ENCODE peak calls at places on chromosomes 5 and 9, in five cellular contexts. R is stimulated activated CD8-positive, alpha-beta memory T cell treated with anti-CD3 and anti-CD28 coated beads, Interleukin-12 subunit alpha, Interleukin-12 subunit beta, amount 100 ng/mL, for 1 hour; E is Caco-2; M is GM03348; G is tibial nerve. W is an unnamed sample.
A peak's percentile ranks its signal among the peaks of the same experiment; 100 is the strongest.

GRCh38 chr5:171596391-171596878 is 177.0 kb downstream of the FGF18 start:
- DNase-seq in R (no peak), E (no peak), M (peak; percentile 31), G (no peak), W (peak; percentile 91)

GRCh38 chr5:161399996-161400562 is 146.4 kb downstream of the GABRB2 start:
- DNase-seq in R (no peak), E (no peak), M (no peak), G (no peak), W (no peak)

GRCh38 chr9:4836676-4837075 is 43.9 kb downstream of the RCL1 start:
- DNase-seq in R (no peak), E (no peak), M (no peak), G (no peak), W (no peak)

GRCh38 chr9:69471433-69471832 is 146.4 kb downstream of the ENTREP1 start:
- DNase-seq in R (no peak), E (no peak), M (no peak), G (no peak), W (no peak)

GRCh38 chr5:125005287-125005686 is 258.8 kb upstream of the ZNF608 start:
- DNase-seq in R (no peak), E (no peak), M (no peak), G (no peak), W (no peak)

GRCh38 chr5:125023673-125024072 is 277.2 kb upstream of the ZNF608 start:
- DNase-seq in R (no peak), E (no peak), M (no peak), G (no peak), W (no peak)

GRCh38 chr5:2388005-2388361 is 363.5 kb downstream of the IRX2 start:
- DNase-seq in R (no peak), E (no peak), M (no peak), G (no peak), W (no peak)

GRCh38 chr5:112491257-112491656 is 72.2 kb upstream of the EPB41L4A start:
- DNase-seq in R (no peak), E (no peak), M (no peak), G (no peak), W (no peak)

GRCh38 chr5:150616024-150616470 is 24.4 kb upstream of the SYNPO start:
- DNase-seq in R (no peak), E (no peak), M (no peak), G (no peak), W (peak; percentile 86)

GRCh38 chr9:81588148-81588874 is 101.0 kb downstream of the TLE1 start:
- DNase-seq in R (no peak), E (no peak), M (no peak), G (no peak), W (peak; percentile 44)

GRCh38 chr5:134086943-134087305 is 27.6 kb upstream of the TCF7 start:
- DNase-seq in R (peak; percentile 74), E (no peak), M (no peak), G (no peak), W (no peak)

GRCh38 chr5:158478139-158478538 is 619.2 kb upstream of the CLINT1 start:
- DNase-seq in R (no peak), E (no peak), M (no peak), G (no peak), W (no peak)

GRCh38 chr5:149664666-149665415 is 65.3 kb upstream of the PPARGC1B start:
- DNase-seq in R (no peak), E (no peak), M (no peak), G (no peak), W (no peak)

GRCh38 chr5:52807037-52807436 is 19.3 kb downstream of the ITGA1 start:
- DNase-seq in R (no peak), E (no peak), M (no peak), G (no peak), W (no peak)

GRCh38 chr5:42573386-42573785 is 150.1 kb downstream of the GHR start:
- DNase-seq in R (no peak), E (no peak), M (no peak), G (no peak), W (no peak)

GRCh38 chr5:150632305-150633160 is 7.9 kb upstream of the SYNPO start:
- DNase-seq in R (no peak), E (no peak), M (peak; percentile 37), G (no peak), W (peak; percentile 47)

GRCh38 chr9:132056717-132057429 is 22.8 kb downstream of the MED27 start:
- DNase-seq in R (no peak), E (no peak), M (no peak), G (no peak), W (no peak)

GRCh38 chr9:110748251-110748893 is 79.8 kb downstream of the MUSK start:
- DNase-seq in R (no peak), E (no peak), M (no peak), G (no peak), W (no peak)

GRCh38 chr5:74286734-74287705 is 353.5 kb downstream of the ENC1 start:
- DNase-seq in R (no peak), E (no peak), M (no peak), G (no peak), W (no peak)

GRCh38 chr5:74248576-74248975 is 392.0 kb downstream of the ENC1 start:
- DNase-seq in R (no peak), E (no peak), M (no peak), G (no peak), W (no peak)

GRCh38 chr9:113985968-113986585 is 92.0 kb downstream of the AMBP start:
- DNase-seq in R (no peak), E (no peak), M (no peak), G (no peak), W (no peak)

GRCh38 chr5:131513780-131514179 is 121.2 kb downstream of the RAPGEF6 start:
- DNase-seq in R (no peak), E (no peak), M (no peak), G (no peak), W (no peak)

GRCh38 chr9:32395483-32396216 is 11.2 kb downstream of the ACO1 start:
- DNase-seq in R (no peak), E (no peak), M (peak; percentile 87), G (peak; percentile 51), W (peak; percentile 72)

GRCh38 chr5:40999966-41000365 is 71.2 kb downstream of the MROH2B start:
- DNase-seq in R (no peak), E (no peak), M (no peak), G (no peak), W (no peak)

GRCh38 chr5:142600611-142601360 is 85.1 kb downstream of the FGF1 start:
- DNase-seq in R (no peak), E (no peak), M (peak; percentile 29), G (peak; percentile 60), W (peak; percentile 55)

GRCh38 chr5:175652741-175653663 is 4.9 kb upstream of the HRH2 start:
- DNase-seq in R (peak; percentile 30), E (no peak), M (no peak), G (no peak), W (no peak)

GRCh38 chr5:143108498-143109128 is 294.9 kb downstream of the NR3C1 start:
- DNase-seq in R (no peak), E (no peak), M (no peak), G (no peak), W (peak; percentile 62)

GRCh38 chr9:112120471-112120925 is 54.6 kb downstream of the SUSD1 start:
- DNase-seq in R (no peak), E (no peak), M (no peak), G (no peak), W (no peak)

GRCh38 chr5:74889523-74890105 is 23.4 kb upstream of the FAM169A start:
- DNase-seq in R (no peak), E (no peak), M (no peak), G (no peak), W (no peak)

GRCh38 chr5:133789428-133789827 is 177.1 kb upstream of the FSTL4 start:
- DNase-seq in R (no peak), E (no peak), M (no peak), G (no peak), W (no peak)

GRCh38 chr9:96420468-96421219 is 2.5 kb upstream of the ZNF367 start:
- DNase-seq in R (no peak), E (peak; percentile 90), M (peak; percentile 62), G (no peak), W (no peak)

GRCh38 chr9:92266486-92266885 is 27.0 kb downstream of the IARS1 start:
- DNase-seq in R (no peak), E (no peak), M (no peak), G (no peak), W (no peak)

GRCh38 chr5:160054831-160055230 is 45.9 kb downstream of the TTC1 start:
- DNase-seq in R (no peak), E (no peak), M (peak; percentile 35), G (no peak), W (no peak)

GRCh38 chr9:134391319-134392231 is 65.3 kb downstream of the RXRA start:
- DNase-seq in R (peak; percentile 40), E (no peak), M (no peak), G (no peak), W (no peak)

GRCh38 chr5:65674749-65675148 is 47.2 kb downstream of the SGTB start:
- DNase-seq in R (no peak), E (no peak), M (no peak), G (no peak), W (no peak)

GRCh38 chr5:169020102-169020501 is 280.8 kb downstream of the SLIT3 start:
- DNase-seq in R (no peak), E (no peak), M (no peak), G (no peak), W (no peak)

W was measured in right cardiac atrium.